ENCODE peak calls at places on chromosomes 1 and 21, in eight cellular contexts. One of them, this sample, is unnamed.

GRCh38 chr1:167936930-167937708 is at the start of gene MPC2:
- DNase-seq in activated CD4-positive, alpha-beta T cell treated with anti-CD3 and anti-CD28 coated beads, Interleukin-2, amount 50 U/mL, for 24 hours: peak
- DNase-seq in activated CD8-positive, alpha-beta memory T cell treated with anti-CD3 and anti-CD28 coated beads for 1 hour: peak
- DNase-seq in HEK293T: peak
- DNase-seq in T1000: no peak
- DNase-seq in left cardiac atrium: peak
- DNase-seq in activated T-cell treated with anti-CD3 and anti-CD28 coated beads, Interleukin-2, amount 50 U/mL, for 48 hours: peak
- DNase-seq in stromal cell of bone marrow: peak
- DNase-seq in this sample: no peak

GRCh38 chr1:202561726-202562442 is 148.4 kb downstream of the SYT2 start:
- DNase-seq in activated CD4-positive, alpha-beta T cell treated with anti-CD3 and anti-CD28 coated beads, Interleukin-2, amount 50 U/mL, for 24 hours: no peak
- DNase-seq in activated CD8-positive, alpha-beta memory T cell treated with anti-CD3 and anti-CD28 coated beads for 1 hour: no peak
- DNase-seq in HEK293T: no peak
- DNase-seq in T1000: no peak
- DNase-seq in left cardiac atrium: no peak
- DNase-seq in activated T-cell treated with anti-CD3 and anti-CD28 coated beads, Interleukin-2, amount 50 U/mL, for 48 hours: no peak
- DNase-seq in stromal cell of bone marrow: no peak
- DNase-seq in this sample: no peak

GRCh38 chr1:90400121-90400520 is 317.0 kb downstream of the BARHL2 start:
- DNase-seq in activated CD4-positive, alpha-beta T cell treated with anti-CD3 and anti-CD28 coated beads, Interleukin-2, amount 50 U/mL, for 24 hours: no peak
- DNase-seq in activated CD8-positive, alpha-beta memory T cell treated with anti-CD3 and anti-CD28 coated beads for 1 hour: no peak
- DNase-seq in HEK293T: no peak
- DNase-seq in T1000: peak
- DNase-seq in left cardiac atrium: no peak
- DNase-seq in activated T-cell treated with anti-CD3 and anti-CD28 coated beads, Interleukin-2, amount 50 U/mL, for 48 hours: no peak
- DNase-seq in stromal cell of bone marrow: no peak
- DNase-seq in this sample: no peak

GRCh38 chr21:41967708-41968107 is 13.9 kb upstream of the C2CD2 start:
- DNase-seq in activated CD4-positive, alpha-beta T cell treated with anti-CD3 and anti-CD28 coated beads, Interleukin-2, amount 50 U/mL, for 24 hours: no peak
- DNase-seq in activated CD8-positive, alpha-beta memory T cell treated with anti-CD3 and anti-CD28 coated beads for 1 hour: no peak
- DNase-seq in HEK293T: no peak
- DNase-seq in T1000: no peak
- DNase-seq in left cardiac atrium: no peak
- DNase-seq in activated T-cell treated with anti-CD3 and anti-CD28 coated beads, Interleukin-2, amount 50 U/mL, for 48 hours: no peak
- DNase-seq in stromal cell of bone marrow: no peak
- DNase-seq in this sample: no peak

GRCh38 chr1:207858271-207858670 is 52.7 kb downstream of the CD34 start:
- DNase-seq in activated CD4-positive, alpha-beta T cell treated with anti-CD3 and anti-CD28 coated beads, Interleukin-2, amount 50 U/mL, for 24 hours: no peak
- DNase-seq in activated CD8-positive, alpha-beta memory T cell treated with anti-CD3 and anti-CD28 coated beads for 1 hour: no peak
- DNase-seq in HEK293T: no peak
- DNase-seq in T1000: no peak
- DNase-seq in left cardiac atrium: no peak
- DNase-seq in activated T-cell treated with anti-CD3 and anti-CD28 coated beads, Interleukin-2, amount 50 U/mL, for 48 hours: no peak
- DNase-seq in stromal cell of bone marrow: no peak
- DNase-seq in this sample: no peak

GRCh38 chr1:55277377-55278130 is 62.4 kb upstream of the USP24 start:
- DNase-seq in activated CD4-positive, alpha-beta T cell treated with anti-CD3 and anti-CD28 coated beads, Interleukin-2, amount 50 U/mL, for 24 hours: peak
- DNase-seq in activated CD8-positive, alpha-beta memory T cell treated with anti-CD3 and anti-CD28 coated beads for 1 hour: peak
- DNase-seq in HEK293T: peak
- DNase-seq in T1000: peak
- DNase-seq in left cardiac atrium: peak
- DNase-seq in activated T-cell treated with anti-CD3 and anti-CD28 coated beads, Interleukin-2, amount 50 U/mL, for 48 hours: peak
- DNase-seq in stromal cell of bone marrow: peak
- DNase-seq in this sample: peak

GRCh38 chr1:50610563-50610962 is 187.3 kb upstream of the DMRTA2 start:
- DNase-seq in activated CD4-positive, alpha-beta T cell treated with anti-CD3 and anti-CD28 coated beads, Interleukin-2, amount 50 U/mL, for 24 hours: no peak
- DNase-seq in activated CD8-positive, alpha-beta memory T cell treated with anti-CD3 and anti-CD28 coated beads for 1 hour: no peak
- DNase-seq in HEK293T: no peak
- DNase-seq in T1000: no peak
- DNase-seq in left cardiac atrium: no peak
- DNase-seq in activated T-cell treated with anti-CD3 and anti-CD28 coated beads, Interleukin-2, amount 50 U/mL, for 48 hours: no peak
- DNase-seq in stromal cell of bone marrow: no peak
- DNase-seq in this sample: no peak

GRCh38 chr1:197526736-197527371 is 248.4 kb downstream of the DENND1B start:
- DNase-seq in activated CD4-positive, alpha-beta T cell treated with anti-CD3 and anti-CD28 coated beads, Interleukin-2, amount 50 U/mL, for 24 hours: no peak
- DNase-seq in activated CD8-positive, alpha-beta memory T cell treated with anti-CD3 and anti-CD28 coated beads for 1 hour: no peak
- DNase-seq in HEK293T: peak
- DNase-seq in T1000: no peak
- DNase-seq in left cardiac atrium: no peak
- DNase-seq in activated T-cell treated with anti-CD3 and anti-CD28 coated beads, Interleukin-2, amount 50 U/mL, for 48 hours: no peak
- DNase-seq in stromal cell of bone marrow: peak
- DNase-seq in this sample: no peak

GRCh38 chr21:43300496-43301423 is 126.2 kb downstream of the SIK1 start:
- DNase-seq in activated CD4-positive, alpha-beta T cell treated with anti-CD3 and anti-CD28 coated beads, Interleukin-2, amount 50 U/mL, for 24 hours: no peak
- DNase-seq in activated CD8-positive, alpha-beta memory T cell treated with anti-CD3 and anti-CD28 coated beads for 1 hour: no peak
- DNase-seq in HEK293T: no peak
- DNase-seq in T1000: no peak
- DNase-seq in left cardiac atrium: peak
- DNase-seq in activated T-cell treated with anti-CD3 and anti-CD28 coated beads, Interleukin-2, amount 50 U/mL, for 48 hours: no peak
- DNase-seq in stromal cell of bone marrow: no peak
- DNase-seq in this sample: no peak

GRCh38 chr1:79198841-79199240 is 192.3 kb upstream of the ADGRL4 start:
- DNase-seq in activated CD4-positive, alpha-beta T cell treated with anti-CD3 and anti-CD28 coated beads, Interleukin-2, amount 50 U/mL, for 24 hours: no peak
- DNase-seq in activated CD8-positive, alpha-beta memory T cell treated with anti-CD3 and anti-CD28 coated beads for 1 hour: no peak
- DNase-seq in HEK293T: no peak
- DNase-seq in T1000: no peak
- DNase-seq in left cardiac atrium: no peak
- DNase-seq in activated T-cell treated with anti-CD3 and anti-CD28 coated beads, Interleukin-2, amount 50 U/mL, for 48 hours: no peak
- DNase-seq in stromal cell of bone marrow: peak
- DNase-seq in this sample: no peak

GRCh38 chr1:47205918-47206317 is 16.1 kb upstream of the PDZK1IP1 start:
- DNase-seq in activated CD4-positive, alpha-beta T cell treated with anti-CD3 and anti-CD28 coated beads, Interleukin-2, amount 50 U/mL, for 24 hours: no peak
- DNase-seq in activated CD8-positive, alpha-beta memory T cell treated with anti-CD3 and anti-CD28 coated beads for 1 hour: no peak
- DNase-seq in HEK293T: no peak
- DNase-seq in T1000: no peak
- DNase-seq in left cardiac atrium: no peak
- DNase-seq in activated T-cell treated with anti-CD3 and anti-CD28 coated beads, Interleukin-2, amount 50 U/mL, for 48 hours: no peak
- DNase-seq in stromal cell of bone marrow: no peak
- DNase-seq in this sample: no peak

GRCh38 chr1:164765557-164765956 is 206.6 kb downstream of the PBX1 start:
- DNase-seq in activated CD4-positive, alpha-beta T cell treated with anti-CD3 and anti-CD28 coated beads, Interleukin-2, amount 50 U/mL, for 24 hours: no peak
- DNase-seq in activated CD8-positive, alpha-beta memory T cell treated with anti-CD3 and anti-CD28 coated beads for 1 hour: no peak
- DNase-seq in HEK293T: no peak
- DNase-seq in T1000: no peak
- DNase-seq in left cardiac atrium: no peak
- DNase-seq in activated T-cell treated with anti-CD3 and anti-CD28 coated beads, Interleukin-2, amount 50 U/mL, for 48 hours: no peak
- DNase-seq in stromal cell of bone marrow: peak
- DNase-seq in this sample: no peak

This sample was measured in cerebellar nuclear complex.